ENCODE peak calls at places on chromosomes 11 and 22, in nine cellular contexts. P, E, H, A, I, D, F, K and C are unnamed samples.

GRCh38 chr11:121321614-121322243 is 29.2 kb downstream of the SC5D start:
- DNase-seq in E (peak), A (peak), P (no peak), I (no peak), D (no peak), K (peak), H (no peak), F (no peak), C (no peak)

GRCh38 chr11:114291381-114291780 is 4.8 kb upstream of the NNMT start:
- DNase-seq in P (no peak), H (no peak), F (no peak), D (no peak), I (no peak), K (no peak), E (peak), A (no peak), C (no peak)

GRCh38 chr22:35072939-35073338 is 7.0 kb downstream of the ISX start:
- DNase-seq in D (no peak), F (no peak), K (no peak), P (peak), E (peak), H (peak), I (no peak), A (no peak), C (no peak)

GRCh38 chr11:75718406-75719088 is 909 bp downstream of the MOGAT2 start:
- DNase-seq in I (no peak), F (no peak), H (no peak), E (no peak), P (no peak), K (no peak), D (no peak), A (no peak), C (no peak)

GRCh38 chr11:112523917-112524316 is 263.3 kb upstream of the PLET1 start:
- DNase-seq in K (no peak), H (no peak), I (no peak), F (no peak), E (no peak), A (no peak), P (no peak), D (no peak), C (no peak)

GRCh38 chr22:29003975-29004646 is 57.5 kb downstream of the C22orf31 start:
- DNase-seq in K (no peak), H (no peak), E (no peak), P (no peak), I (no peak), D (no peak), F (no peak), A (no peak), C (no peak)

GRCh38 chr11:120128392-120129172 is 9.3 kb downstream of the TRIM29 start:
- DNase-seq in K (no peak), D (no peak), A (no peak), I (peak), F (no peak), P (peak), E (peak), H (peak), C (peak)

GRCh38 chr11:123145220-123145619 is 49.8 kb downstream of the CLMP start:
- DNase-seq in P (no peak), I (peak), D (no peak), K (no peak), E (peak), A (no peak), F (no peak), H (peak), C (no peak)

GRCh38 chr22:33835196-33835788 is 85.0 kb downstream of the LARGE1 start:
- DNase-seq in D (no peak), E (no peak), I (no peak), P (no peak), F (no peak), A (no peak), K (no peak), H (no peak), C (no peak)

GRCh38 chr22:38834991-38835390 is 8.8 kb downstream of the NPTXR start:
- DNase-seq in E (no peak), H (no peak), F (no peak), A (no peak), I (no peak), K (no peak), P (no peak), D (no peak), C (no peak)

GRCh38 chr22:30224161-30224857 is 22.2 kb downstream of the LIF start:
- DNase-seq in I (no peak), A (no peak), D (no peak), F (no peak), E (peak), K (no peak), P (no peak), H (no peak), C (no peak)

GRCh38 chr11:120612363-120613263 is 101.1 kb downstream of the GRIK4 start:
- DNase-seq in P (no peak), D (no peak), E (no peak), K (no peak), F (no peak), H (no peak), A (no peak), I (no peak), C (no peak)

GRCh38 chr22:28440517-28441366 is 238.9 kb downstream of the TTC28 start:
- DNase-seq in A (no peak), K (no peak), F (no peak), E (peak), I (no peak), H (no peak), P (no peak), D (no peak), C (no peak)

GRCh38 chr22:25232301-25232700 is 12.9 kb downstream of the CRYBB2 start:
- DNase-seq in P (no peak), A (no peak), F (no peak), K (no peak), E (no peak), I (no peak), H (no peak), D (no peak), C (no peak)